ENCODE peak calls at places on chromosome 16, in eight cellular contexts. G is mucosa of descending colon; S is left ventricle myocardium inferior; M is retina; D is activated naive CD8-positive, alpha-beta T cell treated with anti-CD3 and anti-CD28 coated beads, Interleukin-2, amount 50 U/mL, for 24 hours; C is NCI-H1105; X is activated CD8-positive, alpha-beta T cell treated with anti-CD3 and anti-CD28 coated beads for 36 hours; V is CD8-positive, alpha-beta T cell. L is an unnamed sample.

GRCh38 chr16:31333686-31334649 is 21.0 kb upstream of the ITGAX start:
- DNase-seq in G (no peak), S (no peak), M (no peak), D (no peak), C (peak; percentile 10), X (peak; percentile 49), V (peak; percentile 29), L (no peak)

GRCh38 chr16:1366712-1367299 is 15.1 kb downstream of the GNPTG start:
- DNase-seq in G (no peak), S (no peak), M (no peak), D (no peak), C (no peak), X (no peak), V (no peak), L (no peak)

GRCh38 chr16:50207652-50208051 is 54.5 kb downstream of the TENT4B start:
- DNase-seq in G (no peak), S (no peak), M (no peak), D (no peak), C (no peak), X (no peak), V (no peak), L (no peak)

GRCh38 chr16:84699147-84699711 is 571 bp upstream of the USP10 start:
- DNase-seq in G (no peak), S (no peak), M (no peak), D (no peak), C (no peak), X (peak; percentile 44), V (no peak), L (peak; percentile 39)

GRCh38 chr16:65500007-65500406 is 378.1 kb upstream of the CDH11 start:
- DNase-seq in G (no peak), S (no peak), M (no peak), D (no peak), C (no peak), X (no peak), V (no peak), L (no peak)

GRCh38 chr16:80323187-80323807 is 217.5 kb upstream of the DYNLRB2 start:
- DNase-seq in G (no peak), S (no peak), M (peak; percentile 73), D (no peak), C (no peak), X (no peak), V (no peak), L (no peak)

GRCh38 chr16:27676807-27677206 is 126.9 kb downstream of the KATNIP start:
- DNase-seq in G (no peak), S (no peak), M (no peak), D (no peak), C (no peak), X (no peak), V (no peak), L (no peak)

GRCh38 chr16:84612686-84613085 is 5.2 kb downstream of the COTL1 start:
- DNase-seq in G (no peak), S (no peak), M (no peak), D (no peak), C (no peak), X (no peak), V (no peak), L (no peak)

GRCh38 chr16:62194828-62195227 is 158.6 kb upstream of the CDH8 start:
- DNase-seq in G (no peak), S (no peak), M (no peak), D (no peak), C (no peak), X (no peak), V (no peak), L (no peak)

GRCh38 chr16:7541026-7541425 is 208.4 kb downstream of the RBFOX1 start:
- DNase-seq in G (no peak), S (no peak), M (no peak), D (no peak), C (no peak), X (no peak), V (no peak), L (no peak)

GRCh38 chr16:4613636-4614570 is 785 bp downstream of the UBALD1 start:
- DNase-seq in G (no peak), S (peak; percentile 35), M (peak; percentile 64), D (peak; percentile 49), C (no peak), X (peak; percentile 51), V (no peak), L (no peak)

GRCh38 chr16:68737046-68737729 is at the start of gene CDH1:
- DNase-seq in G (peak; percentile 97), S (no peak), M (peak; percentile 44), D (peak; percentile 18), C (peak; percentile 85), X (peak; percentile 36), V (peak; percentile 10), L (peak; percentile 97)

GRCh38 chr16:81189100-81189664 is 49.3 kb upstream of the BCO1 start:
- DNase-seq in G (peak; percentile 60), S (peak; percentile 85), M (no peak), D (no peak), C (no peak), X (no peak), V (no peak), L (peak; percentile 66)

GRCh38 chr16:57961538-57961937 is 9.4 kb downstream of the CNGB1 start:
- DNase-seq in G (no peak), S (no peak), M (no peak), D (no peak), C (no peak), X (no peak), V (no peak), L (no peak)

GRCh38 chr16:48450367-48450766 is 65.2 kb upstream of the SIAH1 start:
- DNase-seq in G (no peak), S (no peak), M (no peak), D (no peak), C (no peak), X (no peak), V (no peak), L (no peak)

GRCh38 chr16:25095636-25096035 is 15.9 kb upstream of the LCMT1 start:
- DNase-seq in G (no peak), S (no peak), M (no peak), D (no peak), C (no peak), X (no peak), V (no peak), L (no peak)

GRCh38 chr16:26433807-26434206 is 632.9 kb upstream of the C16orf82 start:
- DNase-seq in G (no peak), S (no peak), M (no peak), D (no peak), C (no peak), X (no peak), V (no peak), L (no peak)

GRCh38 chr16:80341242-80341641 is 199.6 kb upstream of the DYNLRB2 start:
- DNase-seq in G (no peak), S (no peak), M (no peak), D (no peak), C (no peak), X (no peak), V (no peak), L (no peak)

GRCh38 chr16:51150894-51151320 is at the start of gene SALL1:
- DNase-seq in G (no peak), S (no peak), M (peak; percentile 78), D (no peak), C (peak; percentile 44), X (no peak), V (no peak), L (no peak)

GRCh38 chr16:49754495-49755290 is 101.2 kb downstream of the ZNF423 start:
- DNase-seq in G (peak; percentile 47), S (peak; percentile 25), M (peak; percentile 84), D (no peak), C (no peak), X (peak; percentile 3), V (no peak), L (peak; percentile 32)

GRCh38 chr16:8070501-8070900 is 519.8 kb downstream of the TMEM114 start:
- DNase-seq in G (no peak), S (no peak), M (peak; percentile 30), D (no peak), C (no peak), X (no peak), V (no peak), L (no peak)

GRCh38 chr16:17222756-17223411 is 247.9 kb downstream of the XYLT1 start:
- DNase-seq in G (no peak), S (no peak), M (no peak), D (no peak), C (no peak), X (no peak), V (no peak), L (no peak)

GRCh38 chr16:729768-730665 is 3.1 kb downstream of the HAGHL start:
- DNase-seq in G (no peak), S (no peak), M (no peak), D (no peak), C (no peak), X (peak; percentile 2), V (no peak), L (no peak)

GRCh38 chr16:4893103-4893862 is 43.7 kb downstream of the PPL start:
- DNase-seq in G (no peak), S (no peak), M (no peak), D (no peak), C (no peak), X (no peak), V (no peak), L (no peak)

GRCh38 chr16:56915311-56916105 is 16.4 kb upstream of the HERPUD1 start:
- DNase-seq in G (no peak), S (no peak), M (no peak), D (no peak), C (no peak), X (no peak), V (no peak), L (no peak)

GRCh38 chr16:87254734-87255133 is 62.5 kb downstream of the C16orf95 start:
- DNase-seq in G (no peak), S (no peak), M (no peak), D (no peak), C (no peak), X (no peak), V (no peak), L (no peak)

GRCh38 chr16:87317766-87318121 is 552 bp upstream of the C16orf95 start:
- DNase-seq in G (peak; percentile 78), S (peak; percentile 34), M (no peak), D (peak; percentile 40), C (no peak), X (peak; percentile 68), V (no peak), L (peak; percentile 66)

GRCh38 chr16:66618588-66618987 is 14.1 kb downstream of the CMTM3 start:
- DNase-seq in G (no peak), S (no peak), M (no peak), D (no peak), C (no peak), X (no peak), V (no peak), L (no peak)

L was measured in colonic mucosa.